ENCODE peak calls at places on chromosomes 2 and 18, in nine cellular contexts. Z is NT2/D1, E is fibroblast of the conjunctiva, L is NCI-H748 treated with DMSO at 0.1 percent for 48 hours, N is GM12891, P is heart right ventricle, G is T-helper 9 cell, R is HepG2, A is M059J. F is an unnamed sample.

GRCh38 chr18:7683753-7684152 is 116.6 kb downstream of the PTPRM start:
- DNase-seq in L (no peak), A (no peak), Z (no peak), N (no peak), R (no peak), P (no peak), E (no peak), G (no peak), F (no peak)

GRCh38 chr2:236967499-236967783 is 118.2 kb upstream of the COPS8 start:
- DNase-seq in L (no peak), P (no peak), R (no peak), Z (no peak), N (no peak), E (no peak), A (peak), G (no peak), F (no peak)

GRCh38 chr2:70994055-70994444 is 623 bp downstream of the TEX261 start:
- DNase-seq in N (no peak), A (no peak), G (no peak), R (no peak), L (no peak), E (no peak), Z (no peak), P (no peak), F (no peak)

GRCh38 chr18:53375641-53376040 is 848.8 kb downstream of the MBD2 start:
- DNase-seq in N (no peak), A (no peak), R (no peak), P (no peak), G (no peak), L (no peak), Z (no peak), E (no peak), F (no peak)

GRCh38 chr18:55546873-55547704 is 40.9 kb downstream of the TCF4 start:
- DNase-seq in G (no peak), A (peak), P (peak), R (no peak), Z (no peak), L (peak), N (no peak), E (peak), F (no peak)

GRCh38 chr2:11787991-11788390 is 41.6 kb downstream of the LPIN1 start:
- DNase-seq in N (no peak), P (no peak), A (no peak), G (no peak), Z (no peak), L (no peak), R (no peak), E (no peak), F (no peak)

GRCh38 chr2:170436077-170436943 is 258.4 kb downstream of the MYO3B start:
- DNase-seq in Z (no peak), N (no peak), L (no peak), R (no peak), A (no peak), P (no peak), G (no peak), E (no peak), F (no peak)

GRCh38 chr2:147204102-147204501 is 640.7 kb upstream of the ACVR2A start:
- DNase-seq in Z (no peak), A (peak), G (no peak), E (no peak), R (no peak), L (no peak), N (no peak), P (no peak), F (no peak)

GRCh38 chr18:11163668-11164067 is 14.3 kb upstream of the PIEZO2 start:
- DNase-seq in G (no peak), Z (no peak), P (no peak), R (no peak), E (no peak), L (no peak), N (no peak), A (no peak), F (no peak)

GRCh38 chr2:108629417-108629816 is 89.9 kb upstream of the RANBP2 start:
- DNase-seq in A (no peak), P (no peak), R (no peak), N (no peak), E (no peak), G (no peak), L (no peak), Z (no peak), F (no peak)

GRCh38 chr2:25339121-25339738 is 2.5 kb downstream of the DNMT3A start:
- DNase-seq in P (no peak), Z (no peak), R (no peak), L (no peak), G (no peak), E (no peak), N (no peak), A (no peak), F (no peak)

GRCh38 chr2:30267161-30267568 is 35.8 kb downstream of the LBH start:
- DNase-seq in P (no peak), G (peak), R (no peak), N (no peak), Z (no peak), E (no peak), A (no peak), L (no peak), F (peak)

GRCh38 chr2:193219413-193219812 is 1024.7 kb upstream of the TMEFF2 start:
- DNase-seq in Z (no peak), G (no peak), N (no peak), E (no peak), L (no peak), R (no peak), A (no peak), P (no peak), F (no peak)

GRCh38 chr2:212539145-212539880 is 711 bp upstream of the ERBB4 start:
- DNase-seq in E (no peak), L (peak), A (peak), G (no peak), N (no peak), P (peak), R (no peak), Z (no peak), F (no peak)

GRCh38 chr2:181790716-181791649 is 100.5 kb upstream of the ITPRID2 start:
- DNase-seq in G (no peak), L (peak), A (peak), P (no peak), R (peak), N (no peak), Z (no peak), E (peak), F (no peak)

F was measured in stimulated activated CD8-positive, alpha-beta memory T cell treated with anti-CD3 and anti-CD28 coated beads, Interleukin-7, amount 100 ng/mL, for 24 hours.